ENCODE peak calls at places on chromosomes 5 and 9, in eight cellular contexts. I, P, F, E, N, G, C and V are unnamed samples.

GRCh38 chr9:70222354-70222753 is 36.4 kb upstream of the SMC5 start:
- DNase-seq in N (no peak), G (no peak), E (no peak), F (no peak), C (peak), I (no peak), P (no peak), V (no peak)

GRCh38 chr5:180173875-180174586 is 35.0 kb downstream of the RASGEF1C start:
- DNase-seq in F (no peak), P (no peak), I (no peak), C (peak), E (no peak), G (no peak), N (no peak), V (peak)

GRCh38 chr5:91033370-91033769 is 349.7 kb downstream of the ARRDC3 start:
- DNase-seq in G (no peak), I (no peak), F (no peak), E (no peak), P (no peak), C (no peak), N (no peak), V (no peak)

GRCh38 chr9:69797680-69798079 is 22.9 kb upstream of the CFAP95 start:
- DNase-seq in C (no peak), E (no peak), N (no peak), I (no peak), P (no peak), F (no peak), G (no peak), V (no peak)

GRCh38 chr5:34691326-34691725 is 35.2 kb downstream of the RAI14 start:
- DNase-seq in N (no peak), P (no peak), I (no peak), F (no peak), E (no peak), G (no peak), C (peak), V (no peak)

GRCh38 chr9:4814913-4815312 is 22.2 kb downstream of the RCL1 start:
- DNase-seq in P (no peak), G (no peak), I (no peak), E (no peak), F (no peak), C (no peak), N (no peak), V (no peak)

GRCh38 chr5:163460562-163461176 is at the start of gene HMMR:
- DNase-seq in E (no peak), N (no peak), I (no peak), P (peak), F (no peak), C (peak), G (peak), V (no peak)

GRCh38 chr9:127118597-127119318 is 3.7 kb downstream of the ANGPTL2 start:
- DNase-seq in C (no peak), P (no peak), F (no peak), G (no peak), E (peak), N (no peak), I (no peak), V (peak)

GRCh38 chr5:79636981-79637733 is 24.9 kb downstream of the TENT2 start:
- DNase-seq in G (no peak), E (no peak), F (no peak), N (no peak), P (no peak), I (no peak), C (no peak), V (no peak)

GRCh38 chr5:31144364-31144763 is 49.1 kb upstream of the CDH6 start:
- DNase-seq in E (no peak), I (no peak), G (no peak), C (no peak), F (no peak), N (no peak), P (no peak), V (no peak)